ENCODE peak calls at places on chromosomes 13 and 19, in ten cellular contexts. U is heart left ventricle; K is breast epithelium; W is DMS153; L is T-helper 9 cell; S is stimulated activated CD4-positive, alpha-beta T cell treated with anti-CD3 and anti-CD28 coated beads, Interleukin-12 subunit alpha, Interleukin-12 subunit beta, amount 100 ng/mL, for 4 hours; C is NCI-H1930; H is activated T-helper 1 cell treated with Interleukin-2 at 50 U/mL for 16 hours; R is left colon; J is NCI-H1105 treated with DMSO at 0.1 percent for 48 hours. G is an unnamed sample.

GRCh38 chr19:14400913-14401312 is 18.2 kb downstream of the DDX39A start:
- DNase-seq in U (no peak), K (no peak), W (no peak), L (no peak), S (no peak), C (no peak), H (no peak), R (no peak), J (no peak), G (no peak)

GRCh38 chr19:38073806-38074685 is 150.0 kb downstream of the DPF1 start:
- DNase-seq in U (no peak), K (no peak), W (no peak), L (no peak), S (no peak), C (no peak), H (no peak), R (no peak), J (no peak), G (no peak)

GRCh38 chr19:35636651-35637050 is 4.9 kb upstream of the ETV2 start:
- DNase-seq in U (no peak), K (no peak), W (no peak), L (no peak), S (no peak), C (no peak), H (no peak), R (no peak), J (no peak), G (no peak)

GRCh38 chr19:36771275-36772231 is 1.1 kb downstream of the ZNF850 start:
- DNase-seq in U (peak; percentile 76), K (peak; percentile 73), W (peak; percentile 2), L (no peak), S (no peak), C (no peak), H (no peak), R (peak; percentile 45), J (peak; percentile 39), G (peak; percentile 34)

GRCh38 chr13:63636231-63636993 is 2220.8 kb upstream of the PCDH20 start:
- DNase-seq in U (no peak), K (no peak), W (no peak), L (no peak), S (no peak), C (peak; percentile 57), H (no peak), R (no peak), J (no peak), G (no peak)

GRCh38 chr13:31301119-31301518 is 101.3 kb downstream of the B3GLCT start:
- DNase-seq in U (no peak), K (no peak), W (no peak), L (no peak), S (no peak), C (no peak), H (no peak), R (no peak), J (no peak), G (no peak)

GRCh38 chr19:11448923-11449554 is 13.6 kb downstream of the PRKCSH start:
- DNase-seq in U (no peak), K (no peak), W (no peak), L (no peak), S (no peak), C (no peak), H (no peak), R (no peak), J (no peak), G (no peak)

GRCh38 chr13:102598061-102598460 is 1.3 kb downstream of the TPP2 start:
- DNase-seq in U (no peak), K (no peak), W (no peak), L (no peak), S (no peak), C (no peak), H (no peak), R (no peak), J (no peak), G (no peak)

GRCh38 chr13:42892760-42893159 is 99.3 kb downstream of the EPSTI1 start:
- DNase-seq in U (no peak), K (no peak), W (no peak), L (no peak), S (no peak), C (no peak), H (no peak), R (no peak), J (no peak), G (no peak)

GRCh38 chr19:34269489-34269888 is 15.1 kb downstream of the GARRE1 start:
- DNase-seq in U (no peak), K (no peak), W (no peak), L (no peak), S (no peak), C (no peak), H (no peak), R (no peak), J (no peak), G (no peak)

GRCh38 chr13:45194081-45194939 is 6.5 kb downstream of the KCTD4 start:
- DNase-seq in U (peak; percentile 38), K (no peak), W (no peak), L (no peak), S (no peak), C (no peak), H (no peak), R (no peak), J (no peak), G (no peak)

GRCh38 chr13:44054525-44054924 is 174.8 kb downstream of the LACC1 start:
- DNase-seq in U (no peak), K (no peak), W (no peak), L (no peak), S (no peak), C (no peak), H (no peak), R (no peak), J (no peak), G (no peak)

GRCh38 chr19:16449330-16449961 is 22.3 kb downstream of the EPS15L1 start:
- DNase-seq in U (no peak), K (no peak), W (no peak), L (no peak), S (no peak), C (no peak), H (no peak), R (no peak), J (no peak), G (no peak)

GRCh38 chr19:41192574-41193419 is at the start of gene CYP2S1:
- DNase-seq in U (no peak), K (no peak), W (no peak), L (peak; percentile 7), S (peak; percentile 12), C (peak; percentile 34), H (no peak), R (peak; percentile 73), J (no peak), G (no peak)

GRCh38 chr13:44932171-44932849 is 57.0 kb downstream of the NUFIP1 start:
- DNase-seq in U (no peak), K (no peak), W (no peak), L (no peak), S (no peak), C (no peak), H (no peak), R (no peak), J (no peak), G (no peak)

GRCh38 chr19:13727798-13728197 is 36.5 kb upstream of the MRI1 start:
- DNase-seq in U (no peak), K (no peak), W (no peak), L (no peak), S (no peak), C (no peak), H (no peak), R (no peak), J (no peak), G (no peak)

GRCh38 chr19:4066176-4066606 is 508 bp downstream of the ZBTB7A start:
- DNase-seq in U (peak; percentile 80), K (no peak), W (no peak), L (peak; percentile 52), S (no peak), C (no peak), H (peak; percentile 39), R (peak; percentile 72), J (no peak), G (peak; percentile 47)

GRCh38 chr13:51317262-51317661 is 22.2 kb upstream of the SERPINE3 start:
- DNase-seq in U (no peak), K (no peak), W (no peak), L (no peak), S (no peak), C (no peak), H (no peak), R (no peak), J (no peak), G (no peak)

GRCh38 chr13:44298314-44298713 is 75.3 kb upstream of the SERP2 start:
- DNase-seq in U (no peak), K (no peak), W (no peak), L (no peak), S (no peak), C (no peak), H (no peak), R (no peak), J (no peak), G (no peak)

GRCh38 chr19:42323473-42323851 is 2.0 kb upstream of the MEGF8 start:
- DNase-seq in U (no peak), K (no peak), W (no peak), L (no peak), S (no peak), C (no peak), H (no peak), R (no peak), J (no peak), G (no peak)

GRCh38 chr13:22077205-22077683 is 406.4 kb downstream of the FGF9 start:
- DNase-seq in U (no peak), K (no peak), W (peak; percentile 23), L (no peak), S (no peak), C (no peak), H (no peak), R (no peak), J (peak; percentile 16), G (no peak)